ENCODE peak calls at places on chromosomes 7 and 10, in seven cellular contexts. One of them, this sample, is unnamed.

GRCh38 chr7:751826-752225 is 24.7 kb upstream of the PRKAR1B start:
- DNase-seq in left ventricle myocardium inferior: no peak
- DNase-seq in activated naive CD8-positive, alpha-beta T cell treated with anti-CD3 and anti-CD28 coated beads, Interleukin-2, amount 50 U/mL, for 24 hours: no peak
- DNase-seq in H9: no peak
- DNase-seq in fibroblast of pulmonary artery: no peak
- DNase-seq in AG09319: no peak
- DNase-seq in stimulated activated CD4-positive, alpha-beta T cell treated with anti-CD3 and anti-CD28 coated beads, Interleukin-1b, Interleukin-23, amount 100 ng/mL, for 1 hour: no peak
- DNase-seq in this sample: no peak

GRCh38 chr10:132331259-132331955 is 586 bp upstream of the LRRC27 start:
- DNase-seq in left ventricle myocardium inferior: peak; percentile 30
- DNase-seq in activated naive CD8-positive, alpha-beta T cell treated with anti-CD3 and anti-CD28 coated beads, Interleukin-2, amount 50 U/mL, for 24 hours: no peak
- DNase-seq in H9: no peak
- DNase-seq in fibroblast of pulmonary artery: no peak
- DNase-seq in AG09319: no peak
- DNase-seq in stimulated activated CD4-positive, alpha-beta T cell treated with anti-CD3 and anti-CD28 coated beads, Interleukin-1b, Interleukin-23, amount 100 ng/mL, for 1 hour: no peak
- DNase-seq in this sample: no peak

GRCh38 chr10:98431016-98431415 is 15.7 kb downstream of the HPS1 start:
- DNase-seq in left ventricle myocardium inferior: peak; percentile 74
- DNase-seq in activated naive CD8-positive, alpha-beta T cell treated with anti-CD3 and anti-CD28 coated beads, Interleukin-2, amount 50 U/mL, for 24 hours: no peak
- DNase-seq in H9: no peak
- DNase-seq in fibroblast of pulmonary artery: no peak
- DNase-seq in AG09319: no peak
- DNase-seq in stimulated activated CD4-positive, alpha-beta T cell treated with anti-CD3 and anti-CD28 coated beads, Interleukin-1b, Interleukin-23, amount 100 ng/mL, for 1 hour: no peak
- DNase-seq in this sample: no peak

GRCh38 chr10:31754803-31755624 is 173.6 kb downstream of the ARHGAP12 start:
- DNase-seq in left ventricle myocardium inferior: no peak
- DNase-seq in activated naive CD8-positive, alpha-beta T cell treated with anti-CD3 and anti-CD28 coated beads, Interleukin-2, amount 50 U/mL, for 24 hours: no peak
- DNase-seq in H9: peak; percentile 91
- DNase-seq in fibroblast of pulmonary artery: no peak
- DNase-seq in AG09319: no peak
- DNase-seq in stimulated activated CD4-positive, alpha-beta T cell treated with anti-CD3 and anti-CD28 coated beads, Interleukin-1b, Interleukin-23, amount 100 ng/mL, for 1 hour: no peak
- DNase-seq in this sample: peak; percentile 77

GRCh38 chr7:116669769-116670168 is 2.2 kb upstream of the MET start:
- DNase-seq in left ventricle myocardium inferior: no peak
- DNase-seq in activated naive CD8-positive, alpha-beta T cell treated with anti-CD3 and anti-CD28 coated beads, Interleukin-2, amount 50 U/mL, for 24 hours: no peak
- DNase-seq in H9: no peak
- DNase-seq in fibroblast of pulmonary artery: no peak
- DNase-seq in AG09319: no peak
- DNase-seq in stimulated activated CD4-positive, alpha-beta T cell treated with anti-CD3 and anti-CD28 coated beads, Interleukin-1b, Interleukin-23, amount 100 ng/mL, for 1 hour: no peak
- DNase-seq in this sample: no peak

GRCh38 chr7:158422551-158423189 is 165.0 kb downstream of the PTPRN2 start:
- DNase-seq in left ventricle myocardium inferior: no peak
- DNase-seq in activated naive CD8-positive, alpha-beta T cell treated with anti-CD3 and anti-CD28 coated beads, Interleukin-2, amount 50 U/mL, for 24 hours: no peak
- DNase-seq in H9: no peak
- DNase-seq in fibroblast of pulmonary artery: no peak
- DNase-seq in AG09319: no peak
- DNase-seq in stimulated activated CD4-positive, alpha-beta T cell treated with anti-CD3 and anti-CD28 coated beads, Interleukin-1b, Interleukin-23, amount 100 ng/mL, for 1 hour: no peak
- DNase-seq in this sample: no peak

GRCh38 chr7:19747740-19748339 is 25.6 kb downstream of the TMEM196 start:
- DNase-seq in left ventricle myocardium inferior: no peak
- DNase-seq in activated naive CD8-positive, alpha-beta T cell treated with anti-CD3 and anti-CD28 coated beads, Interleukin-2, amount 50 U/mL, for 24 hours: no peak
- DNase-seq in H9: no peak
- DNase-seq in fibroblast of pulmonary artery: peak; percentile 59
- DNase-seq in AG09319: peak; percentile 4
- DNase-seq in stimulated activated CD4-positive, alpha-beta T cell treated with anti-CD3 and anti-CD28 coated beads, Interleukin-1b, Interleukin-23, amount 100 ng/mL, for 1 hour: no peak
- DNase-seq in this sample: no peak

GRCh38 chr7:30163231-30163894 is 28.6 kb downstream of the MTURN start:
- DNase-seq in left ventricle myocardium inferior: no peak
- DNase-seq in activated naive CD8-positive, alpha-beta T cell treated with anti-CD3 and anti-CD28 coated beads, Interleukin-2, amount 50 U/mL, for 24 hours: peak; percentile 29
- DNase-seq in H9: no peak
- DNase-seq in fibroblast of pulmonary artery: no peak
- DNase-seq in AG09319: no peak
- DNase-seq in stimulated activated CD4-positive, alpha-beta T cell treated with anti-CD3 and anti-CD28 coated beads, Interleukin-1b, Interleukin-23, amount 100 ng/mL, for 1 hour: no peak
- DNase-seq in this sample: no peak

GRCh38 chr10:79069325-79070090 is 742 bp downstream of the ZMIZ1 start:
- DNase-seq in left ventricle myocardium inferior: peak; percentile 67
- DNase-seq in activated naive CD8-positive, alpha-beta T cell treated with anti-CD3 and anti-CD28 coated beads, Interleukin-2, amount 50 U/mL, for 24 hours: peak; percentile 56
- DNase-seq in H9: no peak
- DNase-seq in fibroblast of pulmonary artery: peak; percentile 53
- DNase-seq in AG09319: no peak
- DNase-seq in stimulated activated CD4-positive, alpha-beta T cell treated with anti-CD3 and anti-CD28 coated beads, Interleukin-1b, Interleukin-23, amount 100 ng/mL, for 1 hour: peak; percentile 38
- DNase-seq in this sample: peak; percentile 50

GRCh38 chr7:28309684-28310083 is 102.6 kb upstream of the CREB5 start:
- DNase-seq in left ventricle myocardium inferior: no peak
- DNase-seq in activated naive CD8-positive, alpha-beta T cell treated with anti-CD3 and anti-CD28 coated beads, Interleukin-2, amount 50 U/mL, for 24 hours: no peak
- DNase-seq in H9: no peak
- DNase-seq in fibroblast of pulmonary artery: no peak
- DNase-seq in AG09319: no peak
- DNase-seq in stimulated activated CD4-positive, alpha-beta T cell treated with anti-CD3 and anti-CD28 coated beads, Interleukin-1b, Interleukin-23, amount 100 ng/mL, for 1 hour: no peak
- DNase-seq in this sample: no peak

GRCh38 chr10:34824870-34825269 is 9.8 kb upstream of the PARD3 start:
- DNase-seq in left ventricle myocardium inferior: no peak
- DNase-seq in activated naive CD8-positive, alpha-beta T cell treated with anti-CD3 and anti-CD28 coated beads, Interleukin-2, amount 50 U/mL, for 24 hours: no peak
- DNase-seq in H9: peak; percentile 45
- DNase-seq in fibroblast of pulmonary artery: no peak
- DNase-seq in AG09319: no peak
- DNase-seq in stimulated activated CD4-positive, alpha-beta T cell treated with anti-CD3 and anti-CD28 coated beads, Interleukin-1b, Interleukin-23, amount 100 ng/mL, for 1 hour: no peak
- DNase-seq in this sample: no peak

GRCh38 chr10:78657622-78658165 is 411.1 kb upstream of the ZMIZ1 start:
- DNase-seq in left ventricle myocardium inferior: peak; percentile 78
- DNase-seq in activated naive CD8-positive, alpha-beta T cell treated with anti-CD3 and anti-CD28 coated beads, Interleukin-2, amount 50 U/mL, for 24 hours: peak; percentile 80
- DNase-seq in H9: peak; percentile 81
- DNase-seq in fibroblast of pulmonary artery: peak; percentile 70
- DNase-seq in AG09319: no peak
- DNase-seq in stimulated activated CD4-positive, alpha-beta T cell treated with anti-CD3 and anti-CD28 coated beads, Interleukin-1b, Interleukin-23, amount 100 ng/mL, for 1 hour: peak; percentile 44
- DNase-seq in this sample: peak; percentile 74

GRCh38 chr10:43231523-43232078 is 35.3 kb downstream of the RASGEF1A start:
- DNase-seq in left ventricle myocardium inferior: peak; percentile 5
- DNase-seq in activated naive CD8-positive, alpha-beta T cell treated with anti-CD3 and anti-CD28 coated beads, Interleukin-2, amount 50 U/mL, for 24 hours: no peak
- DNase-seq in H9: peak; percentile 23
- DNase-seq in fibroblast of pulmonary artery: no peak
- DNase-seq in AG09319: no peak
- DNase-seq in stimulated activated CD4-positive, alpha-beta T cell treated with anti-CD3 and anti-CD28 coated beads, Interleukin-1b, Interleukin-23, amount 100 ng/mL, for 1 hour: no peak
- DNase-seq in this sample: peak; percentile 12

GRCh38 chr10:4651404-4652037 is 174.5 kb upstream of the AKR1E2 start:
- DNase-seq in left ventricle myocardium inferior: no peak
- DNase-seq in activated naive CD8-positive, alpha-beta T cell treated with anti-CD3 and anti-CD28 coated beads, Interleukin-2, amount 50 U/mL, for 24 hours: no peak
- DNase-seq in H9: no peak
- DNase-seq in fibroblast of pulmonary artery: no peak
- DNase-seq in AG09319: no peak
- DNase-seq in stimulated activated CD4-positive, alpha-beta T cell treated with anti-CD3 and anti-CD28 coated beads, Interleukin-1b, Interleukin-23, amount 100 ng/mL, for 1 hour: no peak
- DNase-seq in this sample: no peak

GRCh38 chr10:71985542-71986250 is 21.5 kb downstream of the CHST3 start:
- DNase-seq in left ventricle myocardium inferior: no peak
- DNase-seq in activated naive CD8-positive, alpha-beta T cell treated with anti-CD3 and anti-CD28 coated beads, Interleukin-2, amount 50 U/mL, for 24 hours: no peak
- DNase-seq in H9: no peak
- DNase-seq in fibroblast of pulmonary artery: peak; percentile 91
- DNase-seq in AG09319: no peak
- DNase-seq in stimulated activated CD4-positive, alpha-beta T cell treated with anti-CD3 and anti-CD28 coated beads, Interleukin-1b, Interleukin-23, amount 100 ng/mL, for 1 hour: no peak
- DNase-seq in this sample: peak; percentile 50

GRCh38 chr7:105677803-105678583 is 96.7 kb upstream of the EFCAB10 start:
- DNase-seq in left ventricle myocardium inferior: no peak
- DNase-seq in activated naive CD8-positive, alpha-beta T cell treated with anti-CD3 and anti-CD28 coated beads, Interleukin-2, amount 50 U/mL, for 24 hours: peak; percentile 54
- DNase-seq in H9: no peak
- DNase-seq in fibroblast of pulmonary artery: no peak
- DNase-seq in AG09319: no peak
- DNase-seq in stimulated activated CD4-positive, alpha-beta T cell treated with anti-CD3 and anti-CD28 coated beads, Interleukin-1b, Interleukin-23, amount 100 ng/mL, for 1 hour: no peak
- DNase-seq in this sample: no peak

GRCh38 chr10:121525276-121526039 is 72.8 kb downstream of the FGFR2 start:
- DNase-seq in left ventricle myocardium inferior: no peak
- DNase-seq in activated naive CD8-positive, alpha-beta T cell treated with anti-CD3 and anti-CD28 coated beads, Interleukin-2, amount 50 U/mL, for 24 hours: no peak
- DNase-seq in H9: no peak
- DNase-seq in fibroblast of pulmonary artery: no peak
- DNase-seq in AG09319: no peak
- DNase-seq in stimulated activated CD4-positive, alpha-beta T cell treated with anti-CD3 and anti-CD28 coated beads, Interleukin-1b, Interleukin-23, amount 100 ng/mL, for 1 hour: no peak
- DNase-seq in this sample: no peak

This sample was measured in gastrocnemius medialis.